ENCODE peak calls at places on chromosomes 6 and 20, in ten cellular contexts. Z is mammary epithelial cell, U is heart left ventricle, J is heart right ventricle, R is ovary, D is AG10803, G is IMR-90, L is uterus, Y is cardiac fibroblast, O is astrocyte of the cerebellum. B is an unnamed sample.
A peak's percentile ranks its signal among the peaks of the same experiment; 100 is the strongest.

GRCh38 chr6:75934643-75935472 is 137.6 kb downstream of the IMPG1 start:
- DNase-seq in Z (peak; percentile 57), U (no peak), J (peak; percentile 16), R (peak; percentile 36), D (peak; percentile 78), G (peak; percentile 79), L (peak; percentile 37), Y (peak; percentile 85), O (peak; percentile 76), B (peak; percentile 48)

GRCh38 chr6:63529498-63529897 is 42.8 kb upstream of the LOC128125822 start:
- DNase-seq in Z (peak; percentile 37), U (no peak), J (no peak), R (no peak), D (no peak), G (no peak), L (no peak), Y (no peak), O (peak; percentile 0), B (no peak)

GRCh38 chr20:5504061-5504739 is 187.4 kb upstream of the PROKR2 start:
- DNase-seq in Z (no peak), U (peak; percentile 86), J (peak; percentile 76), R (peak; percentile 45), D (peak; percentile 29), G (no peak), L (peak; percentile 22), Y (peak; percentile 25), O (no peak), B (no peak)

GRCh38 chr6:5511924-5512323 is 250.6 kb downstream of the FARS2 start:
- DNase-seq in Z (no peak), U (no peak), J (no peak), R (no peak), D (peak; percentile 78), G (peak; percentile 88), L (no peak), Y (peak; percentile 75), O (peak; percentile 91), B (no peak)

GRCh38 chr6:135250751-135251356 is 69.7 kb downstream of the MYB start:
- DNase-seq in Z (no peak), U (no peak), J (no peak), R (no peak), D (no peak), G (no peak), L (no peak), Y (no peak), O (no peak), B (no peak)

GRCh38 chr6:109927052-109927451 is 51.1 kb upstream of the GPR6 start:
- DNase-seq in Z (no peak), U (no peak), J (no peak), R (no peak), D (no peak), G (no peak), L (no peak), Y (peak; percentile 3), O (no peak), B (no peak)

GRCh38 chr6:35084041-35084491 is 57.1 kb downstream of the TCP11 start:
- DNase-seq in Z (no peak), U (no peak), J (no peak), R (peak; percentile 37), D (no peak), G (no peak), L (no peak), Y (no peak), O (no peak), B (peak; percentile 9)

GRCh38 chr20:39619386-39619785 is 657.2 kb downstream of the DHX35 start:
- DNase-seq in Z (no peak), U (no peak), J (no peak), R (no peak), D (no peak), G (no peak), L (no peak), Y (no peak), O (no peak), B (no peak)

GRCh38 chr6:16006681-16007080 is 122.2 kb upstream of the MYLIP start:
- DNase-seq in Z (no peak), U (no peak), J (no peak), R (no peak), D (no peak), G (no peak), L (no peak), Y (no peak), O (no peak), B (no peak)

GRCh38 chr6:7673063-7673536 is 52.8 kb upstream of the BMP6 start:
- DNase-seq in Z (peak; percentile 81), U (peak; percentile 54), J (peak; percentile 49), R (peak; percentile 74), D (peak; percentile 59), G (peak; percentile 5), L (peak; percentile 19), Y (peak; percentile 71), O (no peak), B (no peak)

GRCh38 chr6:155340464-155341129 is 26.3 kb upstream of the TFB1M start:
- DNase-seq in Z (peak; percentile 56), U (no peak), J (no peak), R (no peak), D (peak; percentile 63), G (peak; percentile 61), L (no peak), Y (peak; percentile 88), O (peak; percentile 6), B (no peak)

GRCh38 chr6:12137480-12137879 is 125.4 kb downstream of the HIVEP1 start:
- DNase-seq in Z (peak; percentile 37), U (no peak), J (no peak), R (no peak), D (peak; percentile 83), G (peak; percentile 85), L (peak; percentile 27), Y (peak; percentile 91), O (peak; percentile 73), B (no peak)

GRCh38 chr20:23744726-23745646 is 5.7 kb downstream of the CST1 start:
- DNase-seq in Z (no peak), U (no peak), J (no peak), R (no peak), D (no peak), G (peak; percentile 10), L (no peak), Y (peak; percentile 51), O (no peak), B (no peak)

GRCh38 chr6:44700422-44700821 is 312.9 kb downstream of the CDC5L start:
- DNase-seq in Z (no peak), U (no peak), J (no peak), R (no peak), D (no peak), G (no peak), L (no peak), Y (no peak), O (no peak), B (no peak)

GRCh38 chr6:96837138-96837971 is at the start of gene GPR63:
- DNase-seq in Z (peak; percentile 90), U (peak; percentile 82), J (peak; percentile 54), R (peak; percentile 78), D (peak; percentile 46), G (peak; percentile 52), L (peak; percentile 56), Y (peak; percentile 83), O (peak; percentile 32), B (peak; percentile 68)

GRCh38 chr20:2387180-2387577 is 6.5 kb downstream of the TGM6 start:
- DNase-seq in Z (no peak), U (no peak), J (no peak), R (no peak), D (peak; percentile 13), G (peak; percentile 19), L (no peak), Y (peak; percentile 44), O (no peak), B (no peak)
- TF ChIP-seq CTCF in Z (peak; percentile 76), U (no peak), J (peak; percentile 30), R (no peak), D (peak; percentile 41), G (peak; percentile 35), L (no peak), Y (peak; percentile 44), O (peak; percentile 43), B (peak; percentile 49)

GRCh38 chr6:33925210-33925609 is 121.4 kb upstream of the MLN start:
- DNase-seq in Z (no peak), U (no peak), J (no peak), R (peak; percentile 66), D (no peak), G (no peak), L (peak; percentile 64), Y (no peak), O (no peak), B (no peak)
- TF ChIP-seq CTCF in Z (no peak), U (no peak), J (no peak), R (no peak), D (no peak), G (no peak), L (no peak), Y (no peak), O (no peak), B (no peak)

DNA sequence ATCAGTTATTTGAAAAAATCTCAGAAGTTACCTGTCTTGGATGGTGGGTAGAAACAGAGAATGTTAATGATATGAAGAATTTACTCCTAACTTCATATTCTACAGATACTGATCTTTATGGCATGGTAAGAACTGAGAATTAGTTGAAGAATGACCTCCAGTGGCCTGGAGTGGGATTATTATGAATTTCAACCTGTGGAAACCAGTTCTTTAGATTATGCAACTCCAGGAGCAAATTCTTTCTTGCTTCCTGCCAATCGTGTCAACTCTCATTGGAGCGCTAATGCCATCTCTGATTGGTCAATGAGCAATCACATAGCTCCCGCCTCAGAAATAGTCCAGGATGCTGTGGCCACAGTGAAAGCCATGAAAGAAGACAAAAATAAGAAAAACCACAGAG is 40.6 kb downstream of the LYRM2 start:
- DNase-seq in Z (peak; percentile 76), U (no peak), J (no peak), R (no peak), D (peak; percentile 35), G (no peak), L (no peak), Y (peak; percentile 56), O (peak; percentile 22), B (no peak)
- TF ChIP-seq CTCF in Z (peak; percentile 21), U (no peak), J (peak; percentile 47), R (no peak), D (peak; percentile 4), G (no peak), L (peak; percentile 8), Y (no peak), O (no peak), B (peak; percentile 49)

GRCh38 chr20:48326868-48327267 is 500.9 kb downstream of the PREX1 start:
- DNase-seq in Z (no peak), U (no peak), J (peak; percentile 42), R (peak; percentile 59), D (no peak), G (no peak), L (no peak), Y (no peak), O (no peak), B (no peak)

GRCh38 chr20:48329216-48329615 is 498.6 kb downstream of the PREX1 start:
- DNase-seq in Z (no peak), U (no peak), J (no peak), R (no peak), D (no peak), G (no peak), L (no peak), Y (no peak), O (no peak), B (no peak)

GRCh38 chr20:48331518-48332286 is 496.1 kb downstream of the PREX1 start:
- DNase-seq in Z (no peak), U (no peak), J (no peak), R (no peak), D (no peak), G (no peak), L (no peak), Y (no peak), O (no peak), B (no peak)

GRCh38 chr20:48332555-48332954 is 495.2 kb downstream of the PREX1 start:
- DNase-seq in Z (no peak), U (no peak), J (no peak), R (no peak), D (no peak), G (peak; percentile 18), L (no peak), Y (no peak), O (no peak), B (no peak)

GRCh38 chr20:48329676-48330644 is 497.8 kb downstream of the PREX1 start:
- DNase-seq in Z (peak; percentile 14), U (no peak), J (no peak), R (peak; percentile 65), D (no peak), G (peak; percentile 51), L (no peak), Y (peak; percentile 15), O (no peak), B (no peak)
- TF ChIP-seq CTCF in Z (no peak), U (peak; percentile 12), J (peak; percentile 41), R (no peak), D (no peak), G (no peak), L (no peak), Y (peak; percentile 11), O (peak; percentile 29), B (peak; percentile 39)